ENCODE peak calls at places on chromosomes 4 and X, in seven cellular contexts. V, E, C, T, Q, U and P are unnamed samples.
A peak's percentile ranks its signal among the peaks of the same experiment; 100 is the strongest.

GRCh38 chrX:106484233-106484632 is 127.5 kb upstream of the RADX start:
- DNase-seq in Q (no peak), U (no peak), E (no peak), T (no peak), V (no peak), C (no peak), P (no peak)

GRCh38 chr4:119238068-119238722 is 25.7 kb downstream of the USP53 start:
- DNase-seq in V (no peak), T (peak; percentile 8), C (no peak), Q (peak; percentile 69), E (peak; percentile 20), U (no peak), P (no peak)

GRCh38 chr4:116531870-116532269 is 553.5 kb downstream of the TRAM1L1 start:
- DNase-seq in T (peak; percentile 68), E (no peak), V (peak; percentile 27), C (no peak), Q (peak; percentile 83), U (no peak), P (no peak)

GRCh38 chrX:16771483-16772398 is 14.5 kb upstream of the TXLNG start:
- DNase-seq in V (peak; percentile 88), C (peak; percentile 21), T (peak; percentile 60), U (peak; percentile 44), Q (peak; percentile 89), E (peak; percentile 86), P (peak; percentile 83)

GRCh38 chrX:18166068-18166467 is 54.6 kb downstream of the BEND2 start:
- DNase-seq in Q (peak; percentile 1), T (no peak), U (no peak), C (no peak), E (no peak), V (no peak), P (no peak)

GRCh38 chrX:48685416-48685815 is 1.8 kb downstream of the WAS start:
- DNase-seq in T (no peak), V (no peak), C (no peak), Q (no peak), E (no peak), U (no peak), P (no peak)

GRCh38 chrX:49064303-49064702 is 5.5 kb downstream of the CCDC120 start:
- DNase-seq in C (no peak), U (no peak), V (no peak), Q (no peak), E (no peak), T (no peak), P (no peak)

GRCh38 chr4:119490335-119490734 is 138.3 kb downstream of the PDE5A start:
- DNase-seq in T (peak; percentile 10), C (no peak), U (no peak), V (peak; percentile 45), Q (peak; percentile 73), E (peak; percentile 69), P (peak; percentile 32)

GRCh38 chr4:121070696-121071639 is 1.4 kb downstream of the NDNF start:
- DNase-seq in T (peak; percentile 38), Q (peak; percentile 79), U (peak; percentile 75), E (no peak), V (peak; percentile 66), C (peak; percentile 62), P (peak; percentile 79)

GRCh38 chrX:129525162-129525561 is 1.9 kb upstream of the SMARCA1 start:
- DNase-seq in T (no peak), C (no peak), Q (no peak), U (no peak), V (no peak), E (no peak), P (no peak)

GRCh38 chrX:47224896-47225290 is 6.4 kb downstream of the CDK16 start:
- DNase-seq in V (no peak), E (no peak), U (no peak), T (no peak), Q (no peak), C (no peak), P (no peak)

GRCh38 chr4:27176400-27176799 is 315.8 kb downstream of the STIM2 start:
- DNase-seq in E (peak; percentile 41), T (peak; percentile 9), Q (peak; percentile 84), C (peak; percentile 30), V (peak; percentile 15), U (peak; percentile 50), P (peak; percentile 49)

GRCh38 chr4:22870847-22871246 is 178.1 kb downstream of the GBA3 start:
- DNase-seq in Q (no peak), T (no peak), U (no peak), V (no peak), E (no peak), C (no peak), P (no peak)

GRCh38 chrX:134718329-134719317 is 60.4 kb upstream of the PLAC1 start:
- DNase-seq in T (peak; percentile 93), U (no peak), V (peak; percentile 94), Q (peak; percentile 95), E (peak; percentile 95), C (no peak), P (no peak)

GRCh38 chrX:47200385-47201150 is 6.9 kb downstream of the UBA1 start:
- DNase-seq in E (peak; percentile 65), U (no peak), V (no peak), Q (peak; percentile 65), T (no peak), C (no peak), P (no peak)

GRCh38 chrX:115311666-115312065 is 22.2 kb downstream of the LUZP4 start:
- DNase-seq in V (peak; percentile 13), E (no peak), T (peak; percentile 2), Q (peak; percentile 87), U (peak; percentile 65), C (no peak), P (peak; percentile 93)

GRCh38 chr4:140243345-140243753 is 89.4 kb upstream of the MAML3 start:
- DNase-seq in T (no peak), Q (no peak), E (no peak), C (no peak), U (no peak), V (no peak), P (no peak)

GRCh38 chr4:14335872-14336271 is 666.4 kb upstream of the CPEB2 start:
- DNase-seq in U (no peak), C (no peak), Q (no peak), E (no peak), V (no peak), T (no peak), P (no peak)

GRCh38 chr4:14336656-14337055 is 665.6 kb upstream of the CPEB2 start:
- DNase-seq in C (no peak), T (no peak), U (no peak), V (no peak), E (no peak), Q (no peak), P (no peak)

GRCh38 chr4:14338206-14338605 is 664.1 kb upstream of the CPEB2 start:
- DNase-seq in T (no peak), C (no peak), V (no peak), Q (no peak), E (peak; percentile 15), U (no peak), P (no peak)

GRCh38 chr4:14339715-14340114 is 662.6 kb upstream of the CPEB2 start:
- DNase-seq in E (no peak), T (no peak), V (no peak), U (no peak), Q (no peak), C (no peak), P (no peak)

DNA sequence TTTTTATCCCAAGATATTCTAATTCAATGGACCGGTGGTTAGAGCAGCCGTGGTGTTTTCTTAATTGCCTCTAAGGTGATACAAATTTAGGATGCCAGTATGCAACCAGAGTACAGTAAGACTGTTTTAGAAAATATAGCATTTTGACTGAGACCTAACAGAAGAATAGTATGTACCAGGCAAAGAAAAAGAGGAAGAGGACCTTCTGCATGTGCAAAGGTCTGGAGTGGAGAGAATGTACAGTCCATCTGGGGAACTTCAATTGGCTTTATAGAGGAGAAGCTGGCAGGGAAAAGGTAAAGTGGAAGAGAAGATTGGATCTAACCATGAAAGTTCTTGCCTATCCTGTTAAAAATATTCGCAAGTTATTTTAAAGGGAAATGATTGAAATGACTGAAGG is 663.4 kb upstream of the CPEB2 start:
- DNase-seq in E (no peak), U (no peak), Q (no peak), C (no peak), V (no peak), T (no peak), P (no peak)
- H4K8ac ChIP-seq in E (no peak overlapping the region), U (no peak overlapping the region), Q (no peak overlapping the region), C (no peak overlapping the region), V (no peak overlapping the region), T (no peak overlapping the region), P (no peak overlapping the region)

DNA sequence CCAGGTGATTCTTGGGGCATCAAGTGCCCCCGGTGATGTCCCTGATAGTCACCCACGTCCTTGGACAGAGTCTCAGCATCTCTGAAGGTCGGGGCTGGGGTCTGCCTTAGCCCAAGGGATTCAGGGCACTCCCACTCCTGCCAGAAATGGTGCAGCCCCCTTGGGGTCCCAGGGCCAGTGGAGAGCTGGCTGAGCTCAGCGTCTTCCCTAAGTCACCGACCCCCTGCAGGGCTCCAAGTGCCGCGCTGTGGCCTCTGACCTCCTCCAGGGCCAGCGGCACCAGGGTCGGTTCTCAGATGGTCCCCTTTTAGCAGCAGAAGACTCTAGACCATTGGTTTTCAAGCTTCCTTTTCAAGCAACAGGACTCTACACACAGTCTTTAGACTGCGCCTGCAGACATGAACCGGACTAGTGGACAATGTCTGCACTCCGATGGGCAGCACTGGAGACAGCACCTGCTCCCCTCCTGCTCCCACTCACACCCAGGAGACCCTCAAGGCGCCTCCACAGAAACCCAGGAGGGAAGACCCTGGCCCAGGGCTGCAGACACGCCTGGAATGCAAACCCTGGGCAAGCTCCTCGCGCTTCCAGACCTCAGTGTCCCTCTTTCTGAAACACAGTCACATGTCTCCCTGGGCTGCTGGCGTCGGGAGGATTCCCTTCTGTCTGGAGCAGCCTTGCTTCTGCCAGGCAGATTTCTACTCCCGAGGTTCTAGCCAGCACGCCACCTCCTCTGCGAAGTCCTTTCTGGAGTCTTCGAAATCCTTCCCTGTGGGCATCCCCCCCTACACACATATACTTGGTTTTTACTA is 53.9 kb downstream of the ABLIM2 start:
- DNase-seq in C (no peak), Q (no peak), U (no peak), T (no peak), E (no peak), V (no peak), P (no peak)
- H4K8ac ChIP-seq in C (no peak overlapping the region), Q (no peak overlapping the region), U (no peak overlapping the region), T (no peak overlapping the region), E (no peak overlapping the region), V (no peak overlapping the region), P (no peak overlapping the region)

DNA sequence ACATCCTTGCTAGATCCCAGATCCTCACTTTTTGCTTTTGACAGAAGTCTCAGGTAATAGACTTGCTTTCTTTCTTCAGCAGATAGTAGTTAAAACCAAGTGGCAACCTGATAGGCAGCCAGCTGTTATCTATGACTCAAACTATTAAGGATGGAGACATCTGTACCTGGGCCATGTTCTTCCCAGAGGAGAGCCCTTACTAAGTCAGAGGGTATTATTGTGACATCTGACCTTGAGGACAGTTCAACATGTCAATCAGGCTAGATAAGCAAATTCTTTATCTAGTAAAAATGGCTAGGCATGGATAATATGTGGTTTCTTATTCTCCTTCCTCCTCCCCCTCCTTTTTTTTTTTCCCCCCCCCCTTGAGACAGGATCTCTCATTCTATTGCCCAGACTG is 39.2 kb downstream of the TRIM2 start:
- DNase-seq in E (no peak), C (no peak), T (peak; percentile 7), V (no peak), Q (no peak), U (no peak), P (no peak)
- H4K8ac ChIP-seq in E (no peak overlapping the region), C (no peak overlapping the region), T (no peak overlapping the region), V (no peak overlapping the region), Q (no peak overlapping the region), U (no peak overlapping the region), P (no peak overlapping the region)

DNA sequence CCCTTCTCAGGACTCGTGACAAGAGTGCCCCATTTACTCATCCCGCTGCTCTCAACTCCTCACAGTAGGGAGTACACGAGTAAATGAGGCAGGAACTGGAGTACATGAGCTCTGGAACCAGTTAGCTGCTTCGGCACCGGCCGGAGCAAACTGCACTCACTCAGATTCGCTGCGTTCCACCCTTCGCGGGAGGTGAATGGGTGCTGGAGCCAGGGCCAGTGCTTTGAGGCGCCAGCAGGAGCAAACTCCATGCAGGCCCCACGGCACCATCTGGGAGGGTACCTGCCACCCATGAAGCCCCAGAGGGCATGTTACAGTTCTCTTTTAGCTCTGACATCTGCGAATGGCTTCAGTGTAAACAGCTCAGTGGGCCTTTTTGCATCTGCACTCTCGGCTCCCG is 315.5 kb upstream of the GK2 start:
- DNase-seq in Q (no peak), C (no peak), E (no peak), V (no peak), U (peak; percentile 47), T (no peak), P (peak; percentile 58)
- H4K8ac ChIP-seq in Q (no peak overlapping the region), C (no peak overlapping the region), E (no peak overlapping the region), V (peak overlapping the region; percentile 37), U (no peak overlapping the region), T (no peak overlapping the region), P (no peak overlapping the region)